ENCODE peak calls at places on chromosomes 1 and 21, in six cellular contexts. L, H, R, G, Q and S are unnamed samples.

GRCh38 chr1:117366281-117366981 is 818 bp upstream of the MAN1A2 start:
- DNase-seq in G (peak; percentile 61), L (peak; percentile 80), H (peak; percentile 81), R (peak; percentile 95), Q (peak; percentile 87), S (peak; percentile 78)

GRCh38 chr1:156499703-156500577 is 635 bp downstream of the MEF2D start:
- DNase-seq in L (peak; percentile 51), H (no peak), G (no peak), R (peak; percentile 76), Q (peak; percentile 46), S (peak; percentile 48)

GRCh38 chr21:18294100-18294499 is 49.5 kb downstream of the CHODL start:
- DNase-seq in L (no peak), Q (no peak), G (no peak), H (no peak), R (no peak), S (no peak)

GRCh38 chr21:33383056-33383888 is 19.9 kb upstream of the IFNGR2 start:
- DNase-seq in L (peak; percentile 82), H (peak; percentile 95), G (no peak), Q (peak; percentile 76), R (no peak), S (no peak)

GRCh38 chr1:89125571-89126233 is at the start of gene GBP2:
- DNase-seq in H (peak; percentile 33), Q (peak; percentile 4), L (peak; percentile 87), G (peak; percentile 28), R (no peak), S (peak; percentile 34)

GRCh38 chr1:174413632-174414031 is 34.1 kb upstream of the GPR52 start:
- DNase-seq in H (no peak), R (no peak), G (peak; percentile 7), Q (no peak), L (peak; percentile 11), S (no peak)

GRCh38 chr1:68916227-68916853 is 419.5 kb upstream of the DEPDC1 start:
- DNase-seq in G (peak; percentile 70), L (peak; percentile 95), R (peak; percentile 32), H (peak; percentile 90), Q (no peak), S (no peak)

GRCh38 chr1:117629625-117630422 is 24.0 kb downstream of the TENT5C start:
- DNase-seq in H (no peak), Q (no peak), L (no peak), G (no peak), R (no peak), S (no peak)

GRCh38 chr1:60169206-60169605 is 95.6 kb upstream of the C1orf87 start:
- DNase-seq in L (no peak), R (no peak), Q (no peak), G (no peak), H (no peak), S (no peak)

GRCh38 chr1:101262601-101263348 is 26.0 kb downstream of the S1PR1 start:
- DNase-seq in H (no peak), G (no peak), L (no peak), Q (no peak), R (peak; percentile 41), S (no peak)

GRCh38 chr1:16984717-16985116 is 4.3 kb upstream of the MFAP2 start:
- DNase-seq in H (no peak), R (no peak), Q (no peak), G (no peak), L (peak; percentile 20), S (no peak)

GRCh38 chr1:96080925-96081324 is 640.7 kb upstream of the PTBP2 start:
- DNase-seq in L (peak; percentile 18), Q (no peak), G (no peak), R (no peak), H (no peak), S (no peak)

GRCh38 chr1:9099555-9099954 is 29.3 kb downstream of the GPR157 start:
- DNase-seq in G (no peak), Q (no peak), H (no peak), L (no peak), R (no peak), S (no peak)

GRCh38 chr1:8497196-8497878 is 179.4 kb downstream of the SLC45A1 start:
- DNase-seq in H (peak; percentile 35), L (peak; percentile 41), Q (no peak), R (no peak), G (peak; percentile 71), S (no peak)

GRCh38 chr1:180923024-180923841 is 10.5 kb downstream of the KIAA1614 start:
- DNase-seq in Q (no peak), R (peak; percentile 77), H (peak; percentile 18), G (no peak), L (no peak), S (no peak)

GRCh38 chr1:181135815-181136737 is 47.6 kb downstream of the IER5 start:
- DNase-seq in Q (no peak), R (no peak), L (peak; percentile 56), G (peak; percentile 59), H (peak; percentile 31), S (no peak)